ENCODE peak calls at places on chromosomes 5 and 9, in seven cellular contexts. S, X, G, K, T, B and L are unnamed samples.

GRCh38 chr9:126412945-126413344 is 86.3 kb downstream of the MVB12B start:
- DNase-seq in S (no peak), X (no peak), G (no peak), K (no peak), T (no peak), B (no peak), L (no peak)

GRCh38 chr5:73330613-73331012 is 118.0 kb downstream of the FOXD1 start:
- DNase-seq in S (no peak), X (no peak), G (no peak), K (no peak), T (no peak), B (no peak), L (no peak)

GRCh38 chr5:149235841-149236240 is 35.8 kb upstream of the AFAP1L1 start:
- DNase-seq in S (no peak), X (no peak), G (no peak), K (no peak), T (no peak), B (no peak), L (no peak)

GRCh38 chr5:147887026-147887627 is 8.6 kb downstream of the SCGB3A2 start:
- DNase-seq in S (peak; percentile 22), X (no peak), G (no peak), K (peak; percentile 63), T (no peak), B (peak; percentile 47), L (no peak)

GRCh38 chr9:20873240-20873860 is 158.1 kb downstream of the HACD4 start:
- DNase-seq in S (peak; percentile 9), X (no peak), G (no peak), K (no peak), T (no peak), B (no peak), L (no peak)

GRCh38 chr9:123996731-123997421 is 14.7 kb upstream of the LHX2 start:
- DNase-seq in S (peak; percentile 81), X (peak; percentile 64), G (no peak), K (peak; percentile 53), T (no peak), B (no peak), L (no peak)

GRCh38 chr9:70484232-70485130 is 70.0 kb upstream of the KLF9 start:
- DNase-seq in S (peak; percentile 41), X (no peak), G (peak; percentile 52), K (peak; percentile 84), T (no peak), B (peak; percentile 58), L (no peak)

GRCh38 chr5:159878988-159879471 is 37.3 kb upstream of the ADRA1B start:
- DNase-seq in S (no peak), X (no peak), G (peak; percentile 67), K (peak; percentile 80), T (peak; percentile 80), B (peak; percentile 57), L (peak; percentile 77)

GRCh38 chr9:19114680-19115270 is 12.1 kb upstream of the HAUS6 start:
- DNase-seq in S (no peak), X (no peak), G (no peak), K (no peak), T (no peak), B (no peak), L (no peak)

GRCh38 chr9:81833563-81834345 is 94.5 kb upstream of the SPATA31D4 start:
- DNase-seq in S (peak; percentile 29), X (no peak), G (no peak), K (no peak), T (no peak), B (no peak), L (no peak)

GRCh38 chr9:95005276-95006141 is 279.0 kb downstream of the AOPEP start:
- DNase-seq in S (no peak), X (no peak), G (no peak), K (peak; percentile 39), T (no peak), B (peak; percentile 18), L (no peak)

GRCh38 chr5:41252036-41252435 is 38.7 kb upstream of the C6 start:
- DNase-seq in S (no peak), X (no peak), G (no peak), K (no peak), T (no peak), B (no peak), L (no peak)

GRCh38 chr5:1897816-1898450 is 15.2 kb upstream of the IRX4 start:
- DNase-seq in S (no peak), X (no peak), G (no peak), K (no peak), T (no peak), B (no peak), L (no peak)

DNA sequence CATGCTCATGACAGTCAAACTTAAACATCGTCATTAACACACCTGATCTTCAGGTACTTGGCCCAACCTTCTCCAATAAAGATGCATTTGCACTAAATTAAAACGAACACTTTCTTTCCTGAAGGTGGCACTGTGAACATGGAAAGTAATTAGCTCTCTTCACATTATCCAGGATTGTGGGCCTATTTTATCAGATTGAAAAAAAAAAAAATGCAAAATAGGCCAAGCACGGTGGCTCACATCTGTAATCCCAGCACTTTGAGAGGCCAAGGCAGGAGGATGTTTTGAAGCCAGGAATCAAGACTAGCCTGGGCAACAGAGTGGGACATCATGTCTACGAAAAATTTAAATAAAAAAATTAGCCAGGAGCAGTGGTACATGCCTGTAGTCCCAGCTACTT is 14.4 kb upstream of the CDC20B start:
- DNase-seq in S (no peak), X (no peak), G (no peak), K (peak; percentile 65), T (no peak), B (peak; percentile 44), L (no peak)
- TF ChIP-seq CTCF in S (no peak), X (peak; percentile 21), G (no peak), K (peak; percentile 53), T (peak; percentile 19), B (peak; percentile 51), L (peak; percentile 4)

GRCh38 chr5:42952575-42952974 is 87.5 kb downstream of the ANXA2R start:
- DNase-seq in S (no peak), X (no peak), G (no peak), K (no peak), T (no peak), B (no peak), L (no peak)
- H3K4me3 ChIP-seq in S (peak overlapping the region; percentile 75), X (peak overlapping the region; percentile 74), G (peak overlapping the region; percentile 55), K (no peak overlapping the region), T (peak overlapping the region; percentile 60), B (peak overlapping the region; percentile 49), L (peak overlapping the region; percentile 75)

GRCh38 chr5:136014976-136015375 is 13.8 kb upstream of the TGFBI start:
- DNase-seq in S (no peak), X (no peak), G (no peak), K (no peak), T (no peak), B (no peak), L (no peak)

GRCh38 chr5:136020001-136020382 is 8.8 kb upstream of the TGFBI start:
- DNase-seq in S (no peak), X (no peak), G (no peak), K (no peak), T (no peak), B (no peak), L (no peak)

GRCh38 chr5:136015966-136016365 is 12.8 kb upstream of the TGFBI start:
- DNase-seq in S (no peak), X (no peak), G (no peak), K (no peak), T (no peak), B (no peak), L (no peak)

GRCh38 chr5:136018814-136019777 is 9.7 kb upstream of the TGFBI start:
- DNase-seq in S (no peak), X (no peak), G (peak; percentile 57), K (no peak), T (no peak), B (peak; percentile 98), L (peak; percentile 29)

DNA sequence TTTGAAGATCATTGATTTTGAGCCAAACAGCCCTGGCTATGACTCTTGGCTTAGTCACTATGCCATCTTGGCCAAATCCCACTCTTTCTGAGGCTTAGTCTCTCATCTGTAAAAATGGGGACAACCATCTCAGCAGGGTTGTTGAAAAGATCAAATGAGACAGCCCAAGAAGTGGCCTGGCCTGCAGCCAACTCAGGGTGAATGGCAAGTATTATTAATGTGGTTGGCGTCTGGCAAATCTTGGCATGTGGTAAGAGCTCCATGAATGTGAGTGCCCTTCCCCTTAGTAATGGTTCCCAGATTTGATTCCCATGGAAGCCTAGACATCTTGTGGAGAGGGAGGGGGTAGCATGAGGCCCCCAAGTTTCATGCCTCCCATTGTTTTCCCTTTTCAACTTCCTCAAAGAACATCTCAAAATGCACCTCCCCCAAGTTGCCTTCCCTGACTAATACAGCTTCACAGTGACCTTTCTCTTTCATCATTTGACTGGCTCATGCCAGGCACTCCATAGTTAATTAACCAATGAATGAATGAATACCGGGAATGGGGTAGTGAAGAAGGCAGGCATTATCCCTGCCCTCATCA is 11.8 kb upstream of the TGFBI start:
- DNase-seq in S (no peak), X (no peak), G (no peak), K (no peak), T (no peak), B (peak; percentile 89), L (no peak)
- TF ChIP-seq CTCF in S (no peak), X (no peak), G (no peak), K (no peak), T (no peak), B (no peak), L (no peak)

GRCh38 chr9:91992636-91993035 is 42.6 kb upstream of the ROR2 start:
- DNase-seq in S (no peak), X (no peak), G (no peak), K (no peak), T (peak; percentile 23), B (peak; percentile 26), L (no peak)
- H3K4me3 ChIP-seq in S (no peak overlapping the region), X (no peak overlapping the region), G (no peak overlapping the region), K (no peak overlapping the region), T (no peak overlapping the region), B (no peak overlapping the region), L (no peak overlapping the region)

GRCh38 chr5:14581891-14582796 is 552 bp downstream of the OTULINL start:
- DNase-seq in S (peak; percentile 81), X (peak; percentile 64), G (peak; percentile 58), K (peak; percentile 74), T (no peak), B (peak; percentile 42), L (peak; percentile 72)
- TF ChIP-seq CTCF in S (peak; percentile 20), X (peak; percentile 30), G (no peak), K (no peak), T (peak; percentile 21), B (no peak), L (no peak)

GRCh38 chr9:73151653-73152382 is at the start of gene ANXA1:
- DNase-seq in S (no peak), X (no peak), G (no peak), K (peak; percentile 60), T (no peak), B (peak; percentile 81), L (no peak)
- H3K4me3 ChIP-seq in S (no peak within 1 kb of the TSS), X (no peak within 1 kb of the TSS), G (peak within 1 kb of the TSS; percentile 38), K (no peak within 1 kb of the TSS), T (peak within 1 kb of the TSS; percentile 44), B (peak within 1 kb of the TSS; percentile 65), L (peak within 1 kb of the TSS; percentile 65)